ENCODE peak calls at places on chromosomes 6 and 20, in six cellular contexts. B is NCI-H1930, D is breast epithelium, I is heart right ventricle, R is kidney glomerular epithelial cell, W is cardiac muscle cell. O is an unnamed sample.

GRCh38 chr6:75244063-75244575 is 518 bp upstream of the COX7A2 start:
- DNase-seq in B (no peak), I (no peak), W (no peak), R (no peak), D (no peak), O (no peak)

GRCh38 chr6:23027281-23027680 is 457.9 kb downstream of the HDGFL1 start:
- DNase-seq in D (no peak), R (no peak), B (peak), I (no peak), W (no peak), O (no peak)

GRCh38 chr6:125930810-125931418 is 25.7 kb upstream of the HINT3 start:
- DNase-seq in B (no peak), D (no peak), W (no peak), R (no peak), I (no peak), O (peak)

GRCh38 chr6:36730424-36731380 is 33.1 kb downstream of the RAB44 start:
- DNase-seq in R (no peak), B (no peak), W (no peak), I (no peak), D (no peak), O (no peak)

GRCh38 chr6:21277601-21278043 is 315.9 kb upstream of the SOX4 start:
- DNase-seq in I (no peak), B (no peak), R (no peak), W (no peak), D (no peak), O (no peak)

GRCh38 chr6:36755435-36756348 is 58.1 kb downstream of the RAB44 start:
- DNase-seq in B (no peak), D (no peak), I (no peak), W (peak), R (no peak), O (peak)

GRCh38 chr20:45101333-45101850 is 465 bp upstream of the KCNS1 start:
- DNase-seq in W (no peak), R (no peak), D (no peak), B (no peak), I (no peak), O (no peak)

GRCh38 chr20:44187763-44188709 is 1.0 kb upstream of the JPH2 start:
- DNase-seq in R (peak), W (peak), I (no peak), D (no peak), B (no peak), O (peak)

GRCh38 chr6:31621991-31622390 is 1.5 kb downstream of the PRRC2A start:
- DNase-seq in I (no peak), W (no peak), B (no peak), D (no peak), R (no peak), O (peak)

GRCh38 chr6:13523826-13524622 is 36.6 kb upstream of the GFOD1 start:
- DNase-seq in D (no peak), W (no peak), I (no peak), R (no peak), B (no peak), O (no peak)

GRCh38 chr6:54801669-54802068 is 44.9 kb upstream of the FAM83B start:
- DNase-seq in D (no peak), W (peak), R (peak), I (no peak), B (no peak), O (peak)

GRCh38 chr6:14882394-14883073 is 363.3 kb upstream of the JARID2 start:
- DNase-seq in B (no peak), R (no peak), W (no peak), D (no peak), I (no peak), O (no peak)

GRCh38 chr6:26322645-26323482 is 42.1 kb upstream of the BTN3A2 start:
- DNase-seq in W (peak), I (peak), D (no peak), B (peak), R (peak), O (peak)

GRCh38 chr20:24909086-24909780 is 39.8 kb upstream of the CST7 start:
- DNase-seq in B (no peak), D (no peak), W (no peak), R (no peak), I (no peak), O (no peak)

GRCh38 chr6:116019428-116019827 is 41.3 kb downstream of the FRK start:
- DNase-seq in D (no peak), B (no peak), I (no peak), W (no peak), R (no peak), O (no peak)

GRCh38 chr20:9503530-9504251 is 10.7 kb upstream of the LAMP5 start:
- DNase-seq in D (no peak), W (peak), R (peak), B (no peak), I (no peak), O (no peak)

GRCh38 chr20:1209447-1210387 is 6.5 kb downstream of the C20orf202 start:
- DNase-seq in I (no peak), D (no peak), B (no peak), W (no peak), R (no peak), O (peak)

GRCh38 chr6:132132911-132133639 is 181.9 kb upstream of the CCN2 start:
- DNase-seq in R (peak), B (no peak), W (peak), D (no peak), I (no peak), O (peak)